ENCODE peak calls at places on chromosomes 1 and 21, in six cellular contexts. B is colonic mucosa, L is fibroblast of lung, G is keratinocyte, N is mesenchymal stem cell, H is mammary epithelial cell. C is an unnamed sample.

GRCh38 chr1:69485616-69486015 is 82.1 kb upstream of the LRRC7 start:
- DNase-seq in G (no peak), B (no peak), N (no peak), H (no peak), L (peak; percentile 17), C (no peak)

GRCh38 chr1:58592521-58593134 is 15.6 kb upstream of the TACSTD2 start:
- DNase-seq in G (peak; percentile 76), B (no peak), N (peak; percentile 71), L (peak; percentile 95), H (peak; percentile 94), C (peak; percentile 85)

GRCh38 chr1:159925713-159926066 is 383 bp upstream of the TAGLN2 start:
- DNase-seq in N (no peak), G (peak; percentile 93), H (peak; percentile 90), B (no peak), L (no peak), C (no peak)

GRCh38 chr1:155173478-155174333 is at the start of gene TRIM46:
- DNase-seq in B (peak; percentile 45), G (no peak), H (no peak), L (peak; percentile 56), N (peak; percentile 68), C (peak; percentile 54)

GRCh38 chr1:86645866-86646647 is 58.3 kb upstream of the SH3GLB1 start:
- DNase-seq in L (no peak), B (no peak), G (no peak), H (peak; percentile 27), N (no peak), C (no peak)

GRCh38 chr1:56360021-56360420 is 219.3 kb downstream of the PLPP3 start:
- DNase-seq in G (no peak), B (no peak), H (no peak), L (peak; percentile 71), N (peak; percentile 85), C (no peak)

GRCh38 chr1:45205910-45206721 is at the start of gene ZSWIM5:
- DNase-seq in L (peak; percentile 64), H (peak; percentile 44), G (no peak), N (peak; percentile 50), B (peak; percentile 60), C (peak; percentile 78)

GRCh38 chr1:184419734-184420161 is 32.9 kb downstream of the C1orf21 start:
- DNase-seq in G (no peak), L (no peak), B (peak; percentile 55), H (peak; percentile 81), N (peak; percentile 88), C (peak; percentile 68)

GRCh38 chr1:111471012-111471411 is 2.8 kb upstream of the C1orf162 start:
- DNase-seq in G (no peak), H (no peak), N (no peak), B (peak; percentile 35), L (no peak), C (no peak)

GRCh38 chr1:119682141-119682540 is 29.6 kb upstream of the PHGDH start:
- DNase-seq in B (no peak), G (no peak), H (no peak), N (no peak), L (no peak), C (no peak)

GRCh38 chr1:9149837-9150581 is 21.1 kb upstream of the GPR157 start:
- DNase-seq in L (peak; percentile 33), H (no peak), N (no peak), G (no peak), B (no peak), C (no peak)

GRCh38 chr1:20477355-20478071 is 8.5 kb downstream of the CAMK2N1 start:
- DNase-seq in G (no peak), N (peak; percentile 60), B (no peak), L (peak; percentile 64), H (no peak), C (no peak)

DNA sequence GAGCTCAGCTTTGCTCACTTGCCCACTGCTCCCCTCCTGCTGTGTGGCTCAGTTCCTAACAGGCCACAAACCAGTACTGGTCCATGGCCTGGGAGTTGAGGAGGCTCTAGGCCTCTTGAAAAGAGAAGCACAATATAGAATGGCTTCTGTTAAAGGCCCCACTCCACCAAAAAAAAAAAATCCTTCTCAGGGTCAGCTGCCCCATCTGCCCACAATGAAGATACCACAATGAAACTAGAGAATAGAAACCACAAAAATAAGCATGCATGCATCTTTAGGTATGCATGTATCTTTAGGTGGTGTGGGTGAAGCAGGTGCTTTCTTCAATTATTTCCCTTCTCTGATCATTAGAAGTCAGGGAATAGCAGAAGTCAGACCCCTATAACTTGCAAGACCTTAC is 620.4 kb upstream of the BEND5 start:
- DNase-seq in L (no peak), H (no peak), G (no peak), N (no peak), B (no peak), C (no peak)
- H3K9me3 ChIP-seq in L (no peaks in the 10 kb centered on the region), H (peaks cover 4% of the 10 kb centered on the region), G (no peaks in the 10 kb centered on the region), N (peaks cover 21% of the 10 kb centered on the region), B (no peaks in the 10 kb centered on the region), C (peaks cover 6% of the 10 kb centered on the region)

DNA sequence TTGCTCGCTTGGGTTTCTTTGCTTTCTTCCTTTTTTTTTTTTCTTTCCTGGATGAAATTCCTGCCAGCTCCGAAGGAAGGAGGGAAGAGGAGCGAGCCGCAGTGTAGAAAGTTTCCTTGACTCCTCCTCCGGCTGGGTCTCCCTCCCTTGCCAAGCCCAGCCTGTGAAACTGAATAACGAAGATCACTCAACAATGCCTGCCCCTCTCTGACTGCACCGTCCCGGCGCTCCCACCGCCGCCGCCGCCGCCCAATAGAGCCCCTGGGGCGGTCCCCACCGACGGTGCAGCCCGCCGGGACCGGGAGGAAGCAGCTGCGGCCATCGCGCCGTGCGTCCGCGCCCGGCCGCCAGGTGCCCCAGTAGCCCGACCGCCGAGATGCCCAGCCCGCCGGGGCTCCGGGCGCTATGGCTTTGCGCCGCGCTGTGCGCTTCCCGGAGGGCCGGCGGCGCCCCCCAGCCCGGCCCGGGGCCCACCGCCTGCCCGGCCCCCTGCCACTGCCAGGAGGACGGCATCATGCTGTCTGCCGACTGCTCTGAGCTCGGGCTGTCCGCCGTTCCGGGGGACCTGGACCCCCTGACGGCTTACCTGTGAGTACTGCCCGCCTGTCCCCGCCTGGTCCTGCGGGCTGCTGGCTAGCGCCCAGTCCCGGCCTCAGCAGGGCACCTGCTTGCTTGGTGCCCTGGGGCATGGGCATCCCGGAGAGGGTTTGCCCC is at the start of gene LGR6:
- DNase-seq in B (no peak), N (no peak), G (no peak), H (no peak), L (no peak), C (no peak)
- H3K9ac ChIP-seq in B (no peak within 1 kb of the TSS), N (no peak within 1 kb of the TSS), G (no peak within 1 kb of the TSS), H (no peak within 1 kb of the TSS), L (no peak within 1 kb of the TSS), C (no peak within 1 kb of the TSS)

GRCh38 chr1:49051647-49052046 is 275.0 kb upstream of the BEND5 start:
- DNase-seq in L (peak; percentile 32), G (no peak), N (no peak), B (no peak), H (no peak), C (no peak)

GRCh38 chr1:49052102-49052501 is 275.4 kb upstream of the BEND5 start:
- DNase-seq in L (no peak), N (no peak), H (no peak), G (no peak), B (no peak), C (no peak)

GRCh38 chr1:49048188-49048587 is 271.5 kb upstream of the BEND5 start:
- DNase-seq in G (no peak), L (no peak), H (no peak), B (no peak), N (no peak), C (no peak)

GRCh38 chr1:49046305-49046704 is 269.6 kb upstream of the BEND5 start:
- DNase-seq in L (no peak), H (no peak), N (no peak), B (no peak), G (no peak), C (no peak)

GRCh38 chr1:49050041-49050440 is 273.4 kb upstream of the BEND5 start:
- DNase-seq in B (no peak), N (no peak), L (no peak), G (no peak), H (no peak), C (no peak)
- H3K9me3 ChIP-seq in B (no peaks in the 10 kb centered on the region), N (no peaks in the 10 kb centered on the region), L (no peaks in the 10 kb centered on the region), G (no peaks in the 10 kb centered on the region), H (no peaks in the 10 kb centered on the region), C (no peaks in the 10 kb centered on the region)

DNA sequence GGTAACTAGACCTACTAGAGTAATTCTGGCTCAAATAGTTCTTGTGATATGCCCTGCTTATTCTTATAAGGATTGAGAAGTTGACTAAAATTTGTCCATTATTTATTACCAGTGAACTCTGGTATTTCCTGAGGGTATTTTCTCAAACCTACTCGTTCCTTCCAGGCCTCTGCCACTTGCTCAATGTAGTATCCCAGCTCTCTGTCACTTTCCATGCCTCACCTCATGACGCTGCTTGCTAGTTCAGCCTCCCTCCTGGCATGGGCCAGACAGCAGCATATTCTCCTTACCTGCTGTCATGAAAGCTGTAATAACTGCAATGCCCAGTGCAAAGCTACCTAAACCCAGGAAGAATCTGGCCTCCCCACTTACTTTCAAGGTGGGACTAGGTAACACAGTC is 602.9 kb upstream of the ADAMTS5 start:
- DNase-seq in L (no peak), B (no peak), H (no peak), N (peak; percentile 17), G (no peak), C (no peak)
- H3K9ac ChIP-seq in L (peak overlapping the region; percentile 33), B (no peak overlapping the region), H (peak overlapping the region; percentile 77), N (peak overlapping the region; percentile 87), G (peak overlapping the region; percentile 81), C (no peak overlapping the region)

DNA sequence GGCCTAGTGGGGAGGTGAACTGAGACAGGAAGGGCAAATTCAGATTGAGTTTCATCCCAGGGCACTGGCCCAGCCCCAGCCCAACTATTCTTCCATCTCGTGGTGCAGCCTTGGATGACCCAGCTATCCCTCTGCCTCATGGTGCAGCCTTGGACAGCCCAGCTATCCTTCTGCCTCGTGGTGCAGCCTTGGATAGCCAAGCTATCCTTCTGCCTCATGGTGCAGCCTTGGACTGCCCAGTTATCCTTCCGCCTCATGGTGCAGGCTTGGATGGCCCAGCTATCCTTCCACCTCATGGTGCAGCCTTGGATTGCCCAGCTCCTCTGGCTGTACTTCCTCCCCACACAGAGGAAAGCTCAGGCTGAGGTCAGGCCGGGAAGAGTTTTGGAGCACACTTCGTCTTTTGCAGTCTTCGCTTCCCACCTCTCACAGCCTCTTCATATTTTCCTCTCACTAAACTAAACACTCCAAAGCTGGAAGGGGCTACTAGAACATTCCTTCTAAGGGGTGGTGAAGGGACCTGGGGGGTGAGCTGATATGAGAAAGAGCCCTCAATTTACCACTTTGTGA is 69.8 kb upstream of the TTC34 start:
- DNase-seq in H (no peak), B (no peak), N (no peak), L (no peak), G (no peak), C (no peak)
- H3K9me3 ChIP-seq in H (peaks cover 49% of the 10 kb centered on the region), B (peaks cover 3% of the 10 kb centered on the region), N (peaks cover 14% of the 10 kb centered on the region), L (no peaks in the 10 kb centered on the region), G (peaks cover 15% of the 10 kb centered on the region), C (no peaks in the 10 kb centered on the region)

DNA sequence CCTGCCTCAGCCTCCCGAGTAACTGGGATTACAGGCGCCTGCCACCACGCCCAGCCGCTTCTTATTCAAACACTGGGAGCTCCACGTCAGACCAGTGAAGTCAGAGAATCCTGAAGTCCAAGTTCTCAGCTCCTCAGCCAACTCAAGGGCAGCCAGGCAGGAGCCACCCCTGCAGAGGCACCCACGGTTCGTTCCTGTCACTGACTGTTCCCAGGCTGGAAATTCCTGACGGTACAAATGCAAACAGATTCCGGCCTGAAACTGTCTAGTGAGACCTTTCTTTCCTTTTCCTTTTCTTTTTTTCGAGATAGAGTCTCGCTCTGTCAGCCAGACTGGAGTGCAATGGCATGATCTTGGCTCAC is 11.7 kb downstream of the SLC35E2B start:
- DNase-seq in N (peak; percentile 23), G (no peak), L (no peak), H (no peak), B (peak; percentile 52), C (peak; percentile 1)
- H3K9ac ChIP-seq in N (no peak overlapping the region), G (no peak overlapping the region), L (no peak overlapping the region), H (no peak overlapping the region), B (no peak overlapping the region), C (no peak overlapping the region)